ENCODE peak calls at places on chromosome 12, in seven cellular contexts. X, I, S, Q, J, B and K are unnamed samples.

GRCh38 chr12:72346331-72346944 is 74.3 kb downstream of the TRHDE start:
- DNase-seq in Q (no peak), B (peak), X (peak), S (peak), J (peak), I (peak), K (peak)

GRCh38 chr12:65327207-65328076 is 49.0 kb downstream of the MSRB3 start:
- DNase-seq in S (no peak), Q (no peak), I (peak), X (no peak), J (peak), B (no peak), K (peak)

GRCh38 chr12:15918066-15918465 is 6.9 kb downstream of the DERA start:
- DNase-seq in S (no peak), I (no peak), B (no peak), J (no peak), X (no peak), Q (no peak), K (no peak)

GRCh38 chr12:95473440-95473946 is 459 bp upstream of the METAP2 start:
- DNase-seq in Q (no peak), B (peak), J (peak), X (no peak), I (peak), S (peak), K (no peak)

GRCh38 chr12:23556661-23557060 is 392.8 kb downstream of the SOX5 start:
- DNase-seq in I (no peak), B (no peak), Q (no peak), X (no peak), J (no peak), S (no peak), K (no peak)

GRCh38 chr12:62259311-62259992 is 752 bp upstream of the USP15 start:
- DNase-seq in Q (no peak), I (no peak), J (no peak), S (no peak), X (no peak), B (peak), K (no peak)

GRCh38 chr12:180445-180844 is 33.5 kb downstream of the SLC6A12 start:
- DNase-seq in Q (no peak), B (peak), J (peak), S (no peak), I (no peak), X (no peak), K (no peak)

GRCh38 chr12:111643428-111643826 is 42.3 kb downstream of the BRAP start:
- DNase-seq in B (no peak), J (peak), I (no peak), S (no peak), Q (no peak), X (no peak), K (no peak)

GRCh38 chr12:93819048-93819491 is 141.9 kb downstream of the CRADD start:
- DNase-seq in X (peak), B (no peak), J (peak), S (no peak), Q (no peak), I (peak), K (no peak)

GRCh38 chr12:27142102-27142721 is 59.8 kb upstream of the C12orf71 start:
- DNase-seq in X (peak), B (peak), I (peak), S (peak), J (peak), Q (no peak), K (peak)

GRCh38 chr12:34298176-34298970 is 276.1 kb downstream of the ALG10 start:
- DNase-seq in I (no peak), Q (no peak), S (no peak), X (no peak), B (no peak), J (no peak), K (no peak)

GRCh38 chr12:87283111-87283510 is 746.1 kb downstream of the C12orf50 start:
- DNase-seq in Q (no peak), J (no peak), S (no peak), B (no peak), I (no peak), X (no peak), K (no peak)